ENCODE peak calls at places on chromosomes 13 and 19, in five cellular contexts. Z is activated CD4-positive, alpha-beta T cell treated with anti-CD3 and anti-CD28 coated beads, Interleukin-2, amount 10 ng/mL, durations not matched to agents 7 days and 5 days; L is HCEC 1CT; B is nephron progenitor cell; U is sciatic nerve. W is an unnamed sample.

GRCh38 chr19:18419699-18420460 is 682 bp downstream of the SSBP4 start:
- DNase-seq in U (peak), L (no peak), Z (peak), B (peak), W (peak)

GRCh38 chr19:11887618-11888531 is at the start of gene ZNF69:
- DNase-seq in Z (peak), L (no peak), B (peak), U (peak), W (peak)

GRCh38 chr19:1042689-1043511 is 3.0 kb downstream of the ABCA7 start:
- DNase-seq in U (no peak), Z (no peak), B (no peak), L (no peak), W (peak)

GRCh38 chr13:113917523-113918371 is 53.9 kb upstream of the GAS6 start:
- DNase-seq in B (no peak), Z (peak), U (peak), L (no peak), W (no peak)

GRCh38 chr13:20142019-20142926 is 18.6 kb downstream of the GJA3 start:
- DNase-seq in B (no peak), U (no peak), L (no peak), Z (no peak), W (no peak)

GRCh38 chr13:40146063-40146462 is 490.6 kb downstream of the COG6 start:
- DNase-seq in Z (no peak), U (no peak), B (no peak), L (no peak), W (no peak)

GRCh38 chr19:3459322-3459881 is 20.9 kb downstream of the SMIM24 start:
- DNase-seq in U (peak), B (no peak), Z (peak), L (no peak), W (peak)

GRCh38 chr13:113297370-113297871 is 382 bp downstream of the LAMP1 start:
- DNase-seq in U (no peak), Z (peak), L (no peak), B (no peak), W (no peak)

GRCh38 chr19:45471866-45472556 is 4.2 kb downstream of the FOSB start:
- DNase-seq in B (no peak), U (no peak), Z (no peak), L (no peak), W (no peak)

GRCh38 chr13:109180905-109181425 is 551.6 kb downstream of the MYO16 start:
- DNase-seq in B (no peak), Z (no peak), U (no peak), L (peak), W (peak)

GRCh38 chr19:17358395-17358794 is 18.7 kb downstream of the PLVAP start:
- DNase-seq in B (no peak), L (peak), U (no peak), Z (no peak), W (peak)

GRCh38 chr13:41991936-41992335 is 31.0 kb upstream of the VWA8 start:
- DNase-seq in Z (no peak), U (no peak), B (no peak), L (no peak), W (no peak)

GRCh38 chr13:67106502-67107057 is 123.6 kb downstream of the PCDH9 start:
- DNase-seq in B (no peak), L (no peak), U (no peak), Z (no peak), W (no peak)

GRCh38 chr19:10151521-10151920 is 31.8 kb upstream of the EIF3G start:
- DNase-seq in Z (no peak), U (no peak), L (no peak), B (no peak), W (no peak)

GRCh38 chr13:80121038-80121437 is 219.9 kb downstream of the SPRY2 start:
- DNase-seq in L (no peak), B (no peak), U (no peak), Z (no peak), W (no peak)

GRCh38 chr13:80363890-80364503 is 23.1 kb upstream of the SPRY2 start:
- DNase-seq in L (peak), Z (no peak), B (no peak), U (no peak), W (peak)

GRCh38 chr19:2059422-2060201 is 8.6 kb upstream of the MKNK2 start:
- DNase-seq in L (peak), U (peak), Z (no peak), B (peak), W (peak)

GRCh38 chr13:103663996-103664395 is 597.8 kb upstream of the SLC10A2 start:
- DNase-seq in L (no peak), Z (no peak), B (no peak), U (no peak), W (no peak)

GRCh38 chr19:46009530-46010510 is 13.0 kb downstream of the PGLYRP1 start:
- DNase-seq in L (peak), Z (peak), U (no peak), B (peak), W (peak)